ENCODE peak calls at places on chromosomes 12 and 14, in ten cellular contexts. One of them, this sample, is unnamed.

GRCh38 chr12:93318720-93319522 is 58.8 kb upstream of the NUDT4 start:
- DNase-seq in endothelial cell of umbilical vein: no peak
- DNase-seq in K562: no peak
- DNase-seq in spleen: no peak
- DNase-seq in sigmoid colon: no peak
- DNase-seq in HCT116: no peak
- DNase-seq in transverse colon: no peak
- DNase-seq in stomach: no peak
- DNase-seq in GM12878: no peak
- DNase-seq in H1: no peak
- DNase-seq in this sample: no peak

GRCh38 chr14:102928412-102929348 is 6.2 kb downstream of the AMN start:
- DNase-seq in transverse colon: peak; percentile 96
- DNase-seq in GM12878: no peak
- DNase-seq in K562: no peak
- DNase-seq in spleen: peak; percentile 94
- DNase-seq in sigmoid colon: no peak
- DNase-seq in stomach: peak; percentile 87
- DNase-seq in HCT116: peak; percentile 52
- DNase-seq in H1: peak; percentile 93
- DNase-seq in endothelial cell of umbilical vein: peak; percentile 24
- DNase-seq in this sample: no peak

GRCh38 chr14:29236848-29237247 is 470.3 kb downstream of the FOXG1 start:
- DNase-seq in H1: no peak
- DNase-seq in stomach: no peak
- DNase-seq in endothelial cell of umbilical vein: peak; percentile 80
- DNase-seq in transverse colon: no peak
- DNase-seq in K562: no peak
- DNase-seq in GM12878: no peak
- DNase-seq in sigmoid colon: no peak
- DNase-seq in spleen: no peak
- DNase-seq in HCT116: no peak
- DNase-seq in this sample: no peak

GRCh38 chr12:108888031-108888430 is 8.1 kb downstream of the DAO start:
- DNase-seq in K562: no peak
- DNase-seq in spleen: peak; percentile 43
- DNase-seq in HCT116: no peak
- DNase-seq in transverse colon: no peak
- DNase-seq in GM12878: no peak
- DNase-seq in endothelial cell of umbilical vein: no peak
- DNase-seq in H1: no peak
- DNase-seq in stomach: no peak
- DNase-seq in sigmoid colon: no peak
- DNase-seq in this sample: no peak

GRCh38 chr14:23066855-23067744 is 9.8 kb upstream of the CDH24 start:
- DNase-seq in stomach: no peak
- DNase-seq in sigmoid colon: no peak
- DNase-seq in GM12878: no peak
- DNase-seq in transverse colon: no peak
- DNase-seq in K562: no peak
- DNase-seq in H1: no peak
- DNase-seq in HCT116: no peak
- DNase-seq in endothelial cell of umbilical vein: no peak
- DNase-seq in spleen: no peak
- DNase-seq in this sample: no peak

GRCh38 chr12:58647495-58647894 is 272.8 kb downstream of the LRIG3 start:
- DNase-seq in GM12878: no peak
- DNase-seq in HCT116: no peak
- DNase-seq in stomach: no peak
- DNase-seq in transverse colon: no peak
- DNase-seq in K562: no peak
- DNase-seq in sigmoid colon: no peak
- DNase-seq in H1: no peak
- DNase-seq in spleen: no peak
- DNase-seq in endothelial cell of umbilical vein: no peak
- DNase-seq in this sample: no peak

GRCh38 chr14:94412671-94413638 is 24.6 kb upstream of the SERPINA1 start:
- DNase-seq in spleen: no peak
- DNase-seq in H1: no peak
- DNase-seq in stomach: peak; percentile 49
- DNase-seq in K562: no peak
- DNase-seq in HCT116: no peak
- DNase-seq in sigmoid colon: no peak
- DNase-seq in endothelial cell of umbilical vein: no peak
- DNase-seq in transverse colon: no peak
- DNase-seq in GM12878: no peak
- DNase-seq in this sample: no peak

GRCh38 chr12:57031228-57031670 is 14.9 kb upstream of the TAC3 start:
- DNase-seq in K562: peak; percentile 48
- DNase-seq in spleen: no peak
- DNase-seq in H1: no peak
- DNase-seq in endothelial cell of umbilical vein: no peak
- DNase-seq in transverse colon: no peak
- DNase-seq in sigmoid colon: peak; percentile 14
- DNase-seq in GM12878: no peak
- DNase-seq in stomach: no peak
- DNase-seq in HCT116: peak; percentile 18
- DNase-seq in this sample: no peak

GRCh38 chr12:107296681-107297086 is 203.3 kb upstream of the CRY1 start:
- DNase-seq in HCT116: no peak
- DNase-seq in H1: no peak
- DNase-seq in K562: no peak
- DNase-seq in stomach: no peak
- DNase-seq in sigmoid colon: no peak
- DNase-seq in GM12878: no peak
- DNase-seq in transverse colon: no peak
- DNase-seq in endothelial cell of umbilical vein: no peak
- DNase-seq in spleen: no peak
- DNase-seq in this sample: no peak

GRCh38 chr12:101619026-101619827 is 24.5 kb downstream of the MYBPC1 start:
- DNase-seq in sigmoid colon: no peak
- DNase-seq in transverse colon: no peak
- DNase-seq in GM12878: no peak
- DNase-seq in H1: no peak
- DNase-seq in endothelial cell of umbilical vein: no peak
- DNase-seq in HCT116: no peak
- DNase-seq in stomach: no peak
- DNase-seq in spleen: no peak
- DNase-seq in K562: no peak
- DNase-seq in this sample: no peak

GRCh38 chr14:72771561-72771960 is 122.3 kb downstream of the DPF3 start:
- DNase-seq in transverse colon: peak; percentile 78
- DNase-seq in sigmoid colon: no peak
- DNase-seq in stomach: no peak
- DNase-seq in K562: no peak
- DNase-seq in H1: no peak
- DNase-seq in spleen: no peak
- DNase-seq in endothelial cell of umbilical vein: no peak
- DNase-seq in GM12878: no peak
- DNase-seq in HCT116: no peak
- DNase-seq in this sample: no peak

GRCh38 chr12:45268672-45269406 is 52.9 kb downstream of the ANO6 start:
- DNase-seq in H1: no peak
- DNase-seq in HCT116: peak; percentile 56
- DNase-seq in sigmoid colon: peak; percentile 86
- DNase-seq in endothelial cell of umbilical vein: peak; percentile 99
- DNase-seq in spleen: no peak
- DNase-seq in stomach: peak; percentile 76
- DNase-seq in K562: peak; percentile 58
- DNase-seq in GM12878: no peak
- DNase-seq in transverse colon: peak; percentile 50
- DNase-seq in this sample: peak; percentile 61

GRCh38 chr12:115443351-115443938 is 759.5 kb upstream of the TBX3 start:
- DNase-seq in endothelial cell of umbilical vein: no peak
- DNase-seq in K562: no peak
- DNase-seq in stomach: no peak
- DNase-seq in spleen: no peak
- DNase-seq in sigmoid colon: no peak
- DNase-seq in GM12878: no peak
- DNase-seq in transverse colon: no peak
- DNase-seq in H1: no peak
- DNase-seq in HCT116: no peak
- DNase-seq in this sample: no peak

GRCh38 chr12:49762468-49762847 is 21.1 kb downstream of the TMBIM6 start:
- DNase-seq in HCT116: no peak
- DNase-seq in sigmoid colon: no peak
- DNase-seq in endothelial cell of umbilical vein: no peak
- DNase-seq in spleen: no peak
- DNase-seq in GM12878: no peak
- DNase-seq in transverse colon: no peak
- DNase-seq in H1: no peak
- DNase-seq in stomach: no peak
- DNase-seq in K562: no peak
- DNase-seq in this sample: no peak

GRCh38 chr12:49763006-49763591 is 21.7 kb downstream of the TMBIM6 start:
- DNase-seq in GM12878: no peak
- DNase-seq in transverse colon: peak; percentile 75
- DNase-seq in spleen: peak; percentile 91
- DNase-seq in H1: peak; percentile 92
- DNase-seq in stomach: peak; percentile 78
- DNase-seq in K562: peak; percentile 76
- DNase-seq in HCT116: no peak
- DNase-seq in sigmoid colon: peak; percentile 80
- DNase-seq in endothelial cell of umbilical vein: peak; percentile 75
- DNase-seq in this sample: peak; percentile 66

GRCh38 chr12:49766115-49766455 is 24.7 kb downstream of the TMBIM6 start:
- DNase-seq in H1: no peak
- DNase-seq in stomach: no peak
- DNase-seq in transverse colon: no peak
- DNase-seq in K562: no peak
- DNase-seq in endothelial cell of umbilical vein: no peak
- DNase-seq in spleen: no peak
- DNase-seq in HCT116: no peak
- DNase-seq in sigmoid colon: no peak
- DNase-seq in GM12878: no peak
- DNase-seq in this sample: no peak

GRCh38 chr12:49764126-49764525 is 22.8 kb downstream of the TMBIM6 start:
- DNase-seq in K562: no peak
- DNase-seq in transverse colon: no peak
- DNase-seq in GM12878: no peak
- DNase-seq in stomach: no peak
- DNase-seq in HCT116: no peak
- DNase-seq in endothelial cell of umbilical vein: no peak
- DNase-seq in H1: no peak
- DNase-seq in spleen: no peak
- DNase-seq in sigmoid colon: no peak
- DNase-seq in this sample: no peak

GRCh38 chr12:49761677-49762467 is 20.5 kb downstream of the TMBIM6 start:
- DNase-seq in stomach: no peak
- DNase-seq in sigmoid colon: no peak
- DNase-seq in transverse colon: no peak
- DNase-seq in HCT116: no peak
- DNase-seq in GM12878: no peak
- DNase-seq in K562: no peak
- DNase-seq in spleen: no peak
- DNase-seq in endothelial cell of umbilical vein: no peak
- DNase-seq in H1: no peak
- DNase-seq in this sample: no peak
- H3K4me3 ChIP-seq in stomach: no peak overlapping the region
- H3K4me3 ChIP-seq in sigmoid colon: no peak overlapping the region
- H3K4me3 ChIP-seq in transverse colon: no peak overlapping the region
- H3K4me3 ChIP-seq in HCT116: no peak overlapping the region
- H3K4me3 ChIP-seq in GM12878: no peak overlapping the region
- H3K4me3 ChIP-seq in K562: no peak overlapping the region
- H3K4me3 ChIP-seq in spleen: no peak overlapping the region
- H3K4me3 ChIP-seq in endothelial cell of umbilical vein: no peak overlapping the region
- H3K4me3 ChIP-seq in H1: no peak overlapping the region
- H3K4me3 ChIP-seq in this sample: no peak overlapping the region

GRCh38 chr12:124972211-124972610 is 16.7 kb downstream of the DHX37 start:
- DNase-seq in H1: no peak
- DNase-seq in sigmoid colon: no peak
- DNase-seq in GM12878: no peak
- DNase-seq in transverse colon: no peak
- DNase-seq in spleen: no peak
- DNase-seq in K562: no peak
- DNase-seq in stomach: no peak
- DNase-seq in endothelial cell of umbilical vein: no peak
- DNase-seq in HCT116: no peak
- DNase-seq in this sample: no peak
- TF ChIP-seq POLR2A in H1: no peak
- TF ChIP-seq POLR2A in sigmoid colon: no peak
- TF ChIP-seq POLR2A in GM12878: no peak
- TF ChIP-seq POLR2A in transverse colon: no peak
- TF ChIP-seq POLR2A in spleen: no peak
- TF ChIP-seq POLR2A in K562: no peak
- TF ChIP-seq POLR2A in stomach: no peak
- TF ChIP-seq POLR2A in endothelial cell of umbilical vein: no peak
- TF ChIP-seq POLR2A in HCT116: no peak
- TF ChIP-seq POLR2A in this sample: no peak

GRCh38 chr12:54214553-54215374 is 26.0 kb upstream of the SMUG1 start:
- DNase-seq in stomach: peak; percentile 83
- DNase-seq in K562: peak; percentile 95
- DNase-seq in sigmoid colon: peak; percentile 88
- DNase-seq in GM12878: peak; percentile 59
- DNase-seq in endothelial cell of umbilical vein: peak; percentile 92
- DNase-seq in HCT116: peak; percentile 85
- DNase-seq in transverse colon: peak; percentile 90
- DNase-seq in H1: peak; percentile 96
- DNase-seq in spleen: peak; percentile 97
- DNase-seq in this sample: peak; percentile 66
- TF ChIP-seq POLR2AphosphoS5 in stomach: no peak
- TF ChIP-seq POLR2AphosphoS5 in K562: peak; percentile 39
- TF ChIP-seq POLR2AphosphoS5 in sigmoid colon: no peak
- TF ChIP-seq POLR2AphosphoS5 in GM12878: no peak
- TF ChIP-seq POLR2AphosphoS5 in endothelial cell of umbilical vein: no peak
- TF ChIP-seq POLR2AphosphoS5 in HCT116: peak; percentile 46
- TF ChIP-seq POLR2AphosphoS5 in transverse colon: no peak
- TF ChIP-seq POLR2AphosphoS5 in H1: peak; percentile 42
- TF ChIP-seq POLR2AphosphoS5 in spleen: peak; percentile 58
- TF ChIP-seq POLR2AphosphoS5 in this sample: no peak

GRCh38 chr12:645563-646071 is 17.6 kb downstream of the NINJ2 start:
- DNase-seq in transverse colon: no peak
- DNase-seq in spleen: no peak
- DNase-seq in HCT116: no peak
- DNase-seq in endothelial cell of umbilical vein: peak; percentile 81
- DNase-seq in sigmoid colon: peak; percentile 87
- DNase-seq in GM12878: no peak
- DNase-seq in stomach: peak; percentile 38
- DNase-seq in H1: no peak
- DNase-seq in K562: peak; percentile 83
- DNase-seq in this sample: no peak

GRCh38 chr12:643478-644292 is 19.6 kb downstream of the NINJ2 start:
- DNase-seq in transverse colon: peak; percentile 42
- DNase-seq in spleen: peak; percentile 82
- DNase-seq in HCT116: no peak
- DNase-seq in K562: peak; percentile 54
- DNase-seq in H1: no peak
- DNase-seq in sigmoid colon: peak; percentile 68
- DNase-seq in GM12878: no peak
- DNase-seq in endothelial cell of umbilical vein: peak; percentile 78
- DNase-seq in stomach: peak; percentile 32
- DNase-seq in this sample: no peak

GRCh38 chr12:644818-645552 is 18.3 kb downstream of the NINJ2 start:
- DNase-seq in spleen: no peak
- DNase-seq in GM12878: no peak
- DNase-seq in endothelial cell of umbilical vein: no peak
- DNase-seq in HCT116: no peak
- DNase-seq in stomach: no peak
- DNase-seq in H1: no peak
- DNase-seq in transverse colon: no peak
- DNase-seq in K562: no peak
- DNase-seq in sigmoid colon: no peak
- DNase-seq in this sample: no peak

GRCh38 chr12:642633-643477 is 20.4 kb downstream of the NINJ2 start:
- DNase-seq in HCT116: no peak
- DNase-seq in stomach: peak; percentile 78
- DNase-seq in K562: peak; percentile 79
- DNase-seq in transverse colon: peak; percentile 84
- DNase-seq in spleen: peak; percentile 97
- DNase-seq in H1: peak; percentile 78
- DNase-seq in GM12878: no peak
- DNase-seq in endothelial cell of umbilical vein: peak; percentile 52
- DNase-seq in sigmoid colon: peak; percentile 87
- DNase-seq in this sample: peak; percentile 41

GRCh38 chr12:644293-644639 is 19.0 kb downstream of the NINJ2 start:
- DNase-seq in sigmoid colon: peak; percentile 38
- DNase-seq in spleen: no peak
- DNase-seq in stomach: no peak
- DNase-seq in transverse colon: no peak
- DNase-seq in endothelial cell of umbilical vein: no peak
- DNase-seq in GM12878: no peak
- DNase-seq in HCT116: no peak
- DNase-seq in K562: no peak
- DNase-seq in H1: no peak
- DNase-seq in this sample: no peak
- H3K4me3 ChIP-seq in sigmoid colon: no peak overlapping the region
- H3K4me3 ChIP-seq in spleen: no peak overlapping the region
- H3K4me3 ChIP-seq in stomach: no peak overlapping the region
- H3K4me3 ChIP-seq in transverse colon: no peak overlapping the region
- H3K4me3 ChIP-seq in endothelial cell of umbilical vein: no peak overlapping the region
- H3K4me3 ChIP-seq in GM12878: peak overlapping the region; percentile 82
- H3K4me3 ChIP-seq in HCT116: no peak overlapping the region
- H3K4me3 ChIP-seq in K562: no peak overlapping the region
- H3K4me3 ChIP-seq in H1: no peak overlapping the region
- H3K4me3 ChIP-seq in this sample: no peak overlapping the region